ENCODE peak calls at places on chromosome 9, in four cellular contexts. X is neuronal stem cell, E is trophoblast cell, H is mesenchymal stem cell. C is an unnamed sample.

GRCh38 chr9:125361837-125362531 is 100.4 kb downstream of the GAPVD1 start:
- DNase-seq in X (no peak), E (peak; percentile 10), H (peak; percentile 13), C (no peak)

GRCh38 chr9:97830884-97831829 is 21.9 kb upstream of the FOXE1 start:
- DNase-seq in X (no peak), E (no peak), H (no peak), C (peak; percentile 52)

GRCh38 chr9:109986423-109987055 is 206.5 kb downstream of the PALM2AKAP2 start:
- DNase-seq in X (no peak), E (peak; percentile 81), H (peak; percentile 77), C (no peak)

GRCh38 chr9:109381011-109381729 is 60.3 kb upstream of the EPB41L4B start:
- DNase-seq in X (no peak), E (no peak), H (no peak), C (no peak)

GRCh38 chr9:119349548-119349947 is 19.7 kb downstream of the BRINP1 start:
- DNase-seq in X (peak; percentile 29), E (no peak), H (no peak), C (peak; percentile 52)

GRCh38 chr9:90420714-90421513 is 221.7 kb downstream of the DIRAS2 start:
- DNase-seq in X (no peak), E (no peak), H (no peak), C (no peak)

GRCh38 chr9:19074836-19075235 is 25.6 kb downstream of the RRAGA start:
- DNase-seq in X (no peak), E (no peak), H (no peak), C (no peak)

GRCh38 chr9:70229026-70229425 is 29.8 kb upstream of the SMC5 start:
- DNase-seq in X (no peak), E (no peak), H (no peak), C (no peak)

GRCh38 chr9:17776735-17777134 is 197.9 kb downstream of the SH3GL2 start:
- DNase-seq in X (no peak), E (no peak), H (no peak), C (no peak)

GRCh38 chr9:106286249-106286648 is 576.7 kb upstream of the ZNF462 start:
- DNase-seq in X (peak; percentile 51), E (no peak), H (peak; percentile 22), C (peak; percentile 63)

DNA sequence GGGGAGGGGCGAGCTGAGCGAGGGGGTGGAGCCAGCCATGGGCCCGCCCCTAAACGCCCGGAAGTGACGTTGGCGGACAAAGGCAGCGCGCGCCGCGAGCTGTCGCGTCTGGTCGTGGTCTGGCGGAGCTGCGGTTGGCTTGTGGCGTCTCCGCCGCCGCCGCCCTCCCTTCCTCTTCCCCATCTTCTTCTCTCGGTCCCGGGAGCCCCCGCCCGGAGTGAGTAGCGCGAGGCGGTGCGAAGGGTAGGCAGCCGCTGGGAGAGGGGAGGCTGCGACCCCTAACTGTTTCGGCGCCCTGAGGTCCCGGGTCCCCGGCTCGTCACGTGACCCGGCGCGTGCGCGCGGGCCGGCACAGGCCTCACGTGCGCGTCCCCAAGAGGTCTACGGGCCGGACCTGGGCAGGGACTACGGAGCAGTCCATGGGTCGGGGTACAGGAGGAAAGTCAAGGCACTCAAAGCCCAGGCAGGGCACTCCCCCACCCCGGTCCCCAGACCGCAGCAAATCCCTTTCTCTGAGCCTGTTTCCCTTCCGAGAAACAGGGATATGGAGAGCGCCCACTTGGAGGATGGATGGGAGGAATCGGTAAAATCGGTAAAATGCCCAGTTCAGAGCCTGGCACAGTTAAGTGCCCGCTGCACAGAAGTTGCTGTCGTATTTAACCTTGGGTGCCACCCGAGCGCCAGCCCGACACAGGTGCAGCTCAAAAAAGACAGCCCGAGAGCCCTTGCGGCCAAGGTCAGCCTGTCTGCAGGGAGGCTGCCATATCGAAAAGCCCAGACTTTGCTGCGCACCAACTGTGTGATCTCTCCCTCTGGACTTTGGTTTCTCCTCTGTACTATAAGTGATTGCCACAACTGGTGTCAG is at the start of gene NTMT1:
- DNase-seq in X (peak; percentile 81), E (peak; percentile 96), H (peak; percentile 87), C (peak; percentile 80)
- H2BK12ac ChIP-seq in X (no peak within 1 kb of the TSS), E (peak within 1 kb of the TSS; percentile 27), H (peak within 1 kb of the TSS; percentile 37), C (no peak within 1 kb of the TSS)

DNA sequence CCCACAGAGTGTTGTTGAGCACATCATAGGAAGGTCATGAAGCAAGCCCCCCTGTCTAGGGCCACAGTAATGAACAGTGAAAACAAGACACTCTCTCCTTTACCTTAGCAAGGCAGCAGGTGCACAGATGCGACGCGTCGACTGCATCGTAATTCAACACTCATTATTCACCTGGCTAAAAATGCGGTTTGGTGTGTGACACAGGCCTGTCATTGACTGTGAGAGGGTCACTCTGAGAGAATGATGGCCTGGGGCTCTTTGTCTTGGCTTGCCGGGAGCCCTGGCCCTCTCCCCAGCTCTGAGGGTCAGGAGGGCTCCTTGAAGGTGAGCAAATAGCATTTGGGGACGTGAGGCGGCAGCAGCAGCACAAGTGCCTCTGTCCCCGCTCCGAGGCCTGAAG is 46.8 kb downstream of the SHB start:
- DNase-seq in X (no peak), E (peak; percentile 71), H (no peak), C (no peak)
- H3K23ac ChIP-seq in X (no peak overlapping the region), E (no peak overlapping the region), H (no peak overlapping the region), C (no peak overlapping the region)

GRCh38 chr9:113705938-113706519 is 170.1 kb upstream of the ZNF618 start:
- DNase-seq in X (no peak), E (no peak), H (no peak), C (peak; percentile 52)

GRCh38 chr9:113705306-113705937 is 170.7 kb upstream of the ZNF618 start:
- DNase-seq in X (no peak), E (no peak), H (no peak), C (peak; percentile 8)

GRCh38 chr9:113709721-113710120 is 166.4 kb upstream of the ZNF618 start:
- DNase-seq in X (no peak), E (no peak), H (no peak), C (peak; percentile 1)

GRCh38 chr9:113708821-113709713 is 167.0 kb upstream of the ZNF618 start:
- DNase-seq in X (no peak), E (no peak), H (no peak), C (peak; percentile 38)

GRCh38 chr9:113707953-113708695 is 168.0 kb upstream of the ZNF618 start:
- DNase-seq in X (no peak), E (no peak), H (no peak), C (no peak)
- H2BK12ac ChIP-seq in X (no peak overlapping the region), E (no peak overlapping the region), H (no peak overlapping the region), C (no peak overlapping the region)

GRCh38 chr9:129765764-129766317 is 13.0 kb upstream of the PTGES start:
- DNase-seq in X (no peak), E (no peak), H (no peak), C (no peak)
- H3K23ac ChIP-seq in X (no peak overlapping the region), E (no peak overlapping the region), H (no peak overlapping the region), C (no peak overlapping the region)

GRCh38 chr9:131692612-131692976 is 47.3 kb downstream of the RAPGEF1 start:
- DNase-seq in X (no peak), E (no peak), H (no peak), C (no peak)
- H2BK12ac ChIP-seq in X (no peak overlapping the region), E (no peak overlapping the region), H (no peak overlapping the region), C (no peak overlapping the region)

GRCh38 chr9:134325096-134325812 is 1.0 kb upstream of the RXRA start:
- DNase-seq in X (no peak), E (peak; percentile 66), H (peak; percentile 83), C (no peak)

GRCh38 chr9:134325813-134326753 is at the start of gene RXRA:
- DNase-seq in X (peak; percentile 81), E (peak; percentile 81), H (peak; percentile 86), C (peak; percentile 64)

GRCh38 chr9:134327671-134328231 is 1.5 kb downstream of the RXRA start:
- DNase-seq in X (no peak), E (peak; percentile 27), H (peak; percentile 41), C (no peak)

GRCh38 chr9:134328341-134328840 is 2.1 kb downstream of the RXRA start:
- DNase-seq in X (peak; percentile 69), E (peak; percentile 34), H (peak; percentile 78), C (no peak)

DNA sequence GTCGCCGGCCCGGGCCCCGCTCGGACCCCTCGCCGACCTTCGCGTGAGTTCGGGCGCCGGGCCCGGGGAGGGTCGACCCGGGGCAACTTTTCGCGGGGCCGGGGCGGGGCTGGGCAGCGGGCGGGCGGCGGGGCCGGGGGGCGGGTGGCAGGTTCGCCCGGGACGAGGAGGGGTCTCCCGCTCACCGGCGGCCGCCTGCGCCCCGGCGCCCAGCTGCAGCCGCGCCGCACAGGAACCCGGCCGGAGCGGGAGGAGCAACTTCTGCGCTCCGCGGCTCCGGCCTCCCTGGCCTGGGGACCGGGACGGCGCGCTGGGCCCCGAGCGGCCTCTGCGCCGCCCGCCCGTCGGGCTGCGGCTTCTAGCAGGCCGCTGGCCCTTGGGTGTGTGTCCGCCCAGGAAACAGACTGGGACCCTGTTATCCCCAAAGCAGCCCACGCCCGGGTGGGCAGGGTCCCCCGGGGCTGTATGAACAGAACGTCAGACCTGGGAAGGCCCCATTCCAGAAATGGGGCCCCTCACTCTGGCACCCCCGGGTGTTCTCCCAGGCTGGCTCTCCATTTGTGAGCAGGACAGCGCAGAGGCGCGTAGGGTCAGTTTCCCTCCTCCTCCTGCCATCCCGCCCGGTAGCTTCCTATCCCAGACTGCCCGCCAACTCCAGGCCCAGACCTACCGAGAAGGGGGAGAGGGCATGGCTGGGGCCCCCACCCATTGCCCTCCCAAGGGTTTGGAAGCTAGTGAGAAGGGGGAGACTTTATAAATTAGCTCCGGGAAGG is 685 bp downstream of the RXRA start:
- DNase-seq in X (no peak), E (peak; percentile 53), H (peak; percentile 57), C (no peak)
- H3K23ac ChIP-seq in X (no peak overlapping the region), E (no peak overlapping the region), H (no peak overlapping the region), C (no peak overlapping the region)

GRCh38 chr9:121267689-121268597 is at the start of gene GSN:
- DNase-seq in X (no peak), E (peak; percentile 76), H (peak; percentile 80), C (peak; percentile 85)

GRCh38 chr9:121269888-121270254 is 1.9 kb downstream of the GSN start:
- DNase-seq in X (no peak), E (no peak), H (no peak), C (no peak)

GRCh38 chr9:121269030-121269887 is 1.3 kb downstream of the GSN start:
- DNase-seq in X (no peak), E (peak; percentile 93), H (peak; percentile 69), C (no peak)

GRCh38 chr9:121266906-121267650 is 884 bp upstream of the GSN start:
- DNase-seq in X (no peak), E (no peak), H (no peak), C (no peak)

GRCh38 chr9:121268598-121269029 is 652 bp downstream of the GSN start:
- DNase-seq in X (no peak), E (peak; percentile 45), H (no peak), C (no peak)
- H2BK12ac ChIP-seq in X (peak overlapping the region; percentile 41), E (peak overlapping the region; percentile 59), H (peak overlapping the region; percentile 46), C (no peak overlapping the region)

DNA sequence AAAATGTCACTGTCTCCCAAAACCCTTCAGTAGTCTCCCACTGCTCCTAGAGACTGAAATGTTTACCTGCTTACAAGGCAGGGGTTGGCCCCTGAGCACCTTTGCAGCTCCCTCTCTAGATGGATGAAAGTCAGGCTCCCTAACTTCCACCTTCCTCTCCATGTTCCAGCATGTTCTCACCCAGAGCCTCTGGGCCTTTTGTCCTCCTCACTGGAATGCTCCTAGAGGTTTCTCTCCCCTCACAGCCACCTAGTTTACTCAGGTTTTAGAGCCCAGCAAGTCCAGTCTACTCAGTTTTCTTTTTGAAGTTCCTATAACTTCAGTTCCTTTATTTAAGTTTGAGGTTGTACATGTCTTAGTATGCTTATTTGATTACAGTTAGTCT is 815 bp upstream of the URM1 start:
- DNase-seq in X (no peak), E (no peak), H (no peak), C (no peak)
- H3K23ac ChIP-seq in X (no peak overlapping the region), E (no peak overlapping the region), H (no peak overlapping the region), C (no peak overlapping the region)

C was measured in H9.